ENCODE peak calls at places on chromosomes 1 and 21, in four cellular contexts. One of them, this sample, is unnamed.

GRCh38 chr1:1777510-1777909 is 760 bp downstream of the NADK start:
- DNase-seq in AG08395: peak
- DNase-seq in cardiac fibroblast: peak
- DNase-seq in A549: no peak
- DNase-seq in this sample: no peak

GRCh38 chr1:109056064-109056463 is 14.2 kb upstream of the WDR47 start:
- DNase-seq in AG08395: no peak
- DNase-seq in cardiac fibroblast: no peak
- DNase-seq in A549: no peak
- DNase-seq in this sample: no peak

GRCh38 chr1:11380500-11380899 is 98.5 kb upstream of the DISP3 start:
- DNase-seq in AG08395: no peak
- DNase-seq in cardiac fibroblast: no peak
- DNase-seq in A549: no peak
- DNase-seq in this sample: no peak

GRCh38 chr1:162210171-162210570 is 140.7 kb downstream of the NOS1AP start:
- DNase-seq in AG08395: no peak
- DNase-seq in cardiac fibroblast: no peak
- DNase-seq in A549: no peak
- DNase-seq in this sample: no peak

GRCh38 chr1:203036135-203036534 is 9.8 kb downstream of the PPFIA4 start:
- DNase-seq in AG08395: no peak
- DNase-seq in cardiac fibroblast: peak
- DNase-seq in A549: no peak
- DNase-seq in this sample: no peak

GRCh38 chr1:23555949-23556640 is 3.2 kb downstream of the ID3 start:
- DNase-seq in AG08395: peak
- DNase-seq in cardiac fibroblast: peak
- DNase-seq in A549: peak
- DNase-seq in this sample: peak

GRCh38 chr1:225464851-225465792 is 37.3 kb upstream of the LBR start:
- DNase-seq in AG08395: no peak
- DNase-seq in cardiac fibroblast: no peak
- DNase-seq in A549: no peak
- DNase-seq in this sample: no peak

GRCh38 chr1:200038987-200039848 is 11.7 kb downstream of the NR5A2 start:
- DNase-seq in AG08395: peak
- DNase-seq in cardiac fibroblast: no peak
- DNase-seq in A549: peak
- DNase-seq in this sample: no peak

GRCh38 chr21:41778974-41779600 is 12.2 kb upstream of the RIPK4 start:
- DNase-seq in AG08395: no peak
- DNase-seq in cardiac fibroblast: no peak
- DNase-seq in A549: no peak
- DNase-seq in this sample: no peak

GRCh38 chr21:27045281-27045985 is 78.5 kb upstream of the ADAMTS5 start:
- DNase-seq in AG08395: no peak
- DNase-seq in cardiac fibroblast: peak
- DNase-seq in A549: no peak
- DNase-seq in this sample: no peak

GRCh38 chr1:208423522-208423921 is 179.3 kb upstream of the PLXNA2 start:
- DNase-seq in AG08395: no peak
- DNase-seq in cardiac fibroblast: no peak
- DNase-seq in A549: no peak
- DNase-seq in this sample: no peak

GRCh38 chr1:234745844-234746797 is 136.1 kb upstream of the IRF2BP2 start:
- DNase-seq in AG08395: peak
- DNase-seq in cardiac fibroblast: peak
- DNase-seq in A549: no peak
- DNase-seq in this sample: peak

GRCh38 chr1:113041569-113042335 is 31.2 kb upstream of the LRIG2 start:
- DNase-seq in AG08395: no peak
- DNase-seq in cardiac fibroblast: peak
- DNase-seq in A549: no peak
- DNase-seq in this sample: peak

GRCh38 chr1:100894622-100895539 is at the start of gene EXTL2:
- DNase-seq in AG08395: peak
- DNase-seq in cardiac fibroblast: peak
- DNase-seq in A549: peak
- DNase-seq in this sample: peak

GRCh38 chr1:22600071-22600816 is 36.2 kb upstream of the C1QA start:
- DNase-seq in AG08395: no peak
- DNase-seq in cardiac fibroblast: no peak
- DNase-seq in A549: peak
- DNase-seq in this sample: no peak

GRCh38 chr1:71080178-71080781 is 555 bp downstream of the ZRANB2 start:
- DNase-seq in AG08395: peak
- DNase-seq in cardiac fibroblast: peak
- DNase-seq in A549: peak
- DNase-seq in this sample: no peak

GRCh38 chr1:160624464-160624863 is 22.4 kb downstream of the SLAMF1 start:
- DNase-seq in AG08395: no peak
- DNase-seq in cardiac fibroblast: no peak
- DNase-seq in A549: no peak
- DNase-seq in this sample: no peak

GRCh38 chr1:227886503-227886961 is 61.2 kb downstream of the WNT9A start:
- DNase-seq in AG08395: no peak
- DNase-seq in cardiac fibroblast: no peak
- DNase-seq in A549: no peak
- DNase-seq in this sample: no peak

GRCh38 chr1:110687244-110687643 is 12.5 kb upstream of the KCNA3 start:
- DNase-seq in AG08395: peak
- DNase-seq in cardiac fibroblast: peak
- DNase-seq in A549: no peak
- DNase-seq in this sample: peak

GRCh38 chr1:39434797-39435395 is 56.5 kb upstream of the BMP8A start:
- DNase-seq in AG08395: no peak
- DNase-seq in cardiac fibroblast: peak
- DNase-seq in A549: peak
- DNase-seq in this sample: peak

GRCh38 chr1:6497215-6497866 is 5.9 kb upstream of the PLEKHG5 start:
- DNase-seq in AG08395: peak
- DNase-seq in cardiac fibroblast: peak
- DNase-seq in A549: no peak
- DNase-seq in this sample: peak

GRCh38 chr1:62212411-62212810 is 17.8 kb downstream of the L1TD1 start:
- DNase-seq in AG08395: no peak
- DNase-seq in cardiac fibroblast: no peak
- DNase-seq in A549: no peak
- DNase-seq in this sample: no peak

GRCh38 chr1:236421022-236421421 is 26.9 kb downstream of the EDARADD start:
- DNase-seq in AG08395: no peak
- DNase-seq in cardiac fibroblast: no peak
- DNase-seq in A549: peak
- DNase-seq in this sample: no peak

GRCh38 chr1:223344491-223344890 is 19.5 kb downstream of the SUSD4 start:
- DNase-seq in AG08395: no peak
- DNase-seq in cardiac fibroblast: no peak
- DNase-seq in A549: no peak
- DNase-seq in this sample: no peak

GRCh38 chr1:41322835-41323234 is 38.4 kb upstream of the FOXO6 start:
- DNase-seq in AG08395: peak
- DNase-seq in cardiac fibroblast: peak
- DNase-seq in A549: peak
- DNase-seq in this sample: peak

GRCh38 chr1:88180449-88181108 is 503.5 kb upstream of the PKN2 start:
- DNase-seq in AG08395: peak
- DNase-seq in cardiac fibroblast: peak
- DNase-seq in A549: peak
- DNase-seq in this sample: peak

GRCh38 chr1:204220217-204220616 is 6.4 kb upstream of the GOLT1A start:
- DNase-seq in AG08395: peak
- DNase-seq in cardiac fibroblast: no peak
- DNase-seq in A549: no peak
- DNase-seq in this sample: no peak

GRCh38 chr1:18294437-18295176 is 186.1 kb upstream of the KLHDC7A start:
- DNase-seq in AG08395: no peak
- DNase-seq in cardiac fibroblast: no peak
- DNase-seq in A549: no peak
- DNase-seq in this sample: no peak

GRCh38 chr1:152539901-152540300 is 25.6 kb downstream of the CRCT1 start:
- DNase-seq in AG08395: no peak
- DNase-seq in cardiac fibroblast: no peak
- DNase-seq in A549: peak
- DNase-seq in this sample: no peak

GRCh38 chr1:47872871-47873270 is 124.3 kb downstream of the TRABD2B start:
- DNase-seq in AG08395: no peak
- DNase-seq in cardiac fibroblast: no peak
- DNase-seq in A549: no peak
- DNase-seq in this sample: no peak

GRCh38 chr21:33286600-33287456 is 20.7 kb downstream of the IL10RB start:
- DNase-seq in AG08395: peak
- DNase-seq in cardiac fibroblast: peak
- DNase-seq in A549: peak
- DNase-seq in this sample: peak